ENCODE peak calls at places on chromosomes 11 and 22, in four cellular contexts. V is spleen, O is ovary, P is brain microvascular endothelial cell. Z is an unnamed sample.

GRCh38 chr22:49197500-49197899 is 630.2 kb downstream of the BRD1 start:
- DNase-seq in V (peak), O (peak), P (no peak), Z (peak)

GRCh38 chr11:13030857-13031256 is 21.7 kb downstream of the RASSF10 start:
- DNase-seq in V (no peak), O (peak), P (no peak), Z (no peak)

GRCh38 chr11:105613183-105613582 is 3.3 kb downstream of the GRIA4 start:
- DNase-seq in V (no peak), O (no peak), P (no peak), Z (no peak)

GRCh38 chr22:37403267-37403960 is 23.9 kb downstream of the ELFN2 start:
- DNase-seq in V (no peak), O (no peak), P (no peak), Z (no peak)

GRCh38 chr11:64858467-64859401 is 14.3 kb upstream of the CDC42BPG start:
- DNase-seq in V (peak), O (no peak), P (no peak), Z (no peak)

GRCh38 chr22:31490496-31490925 is 869 bp upstream of the EIF4ENIF1 start:
- DNase-seq in V (peak), O (no peak), P (peak), Z (no peak)

GRCh38 chr11:1287928-1288327 is 21.5 kb downstream of the TOLLIP start:
- DNase-seq in V (peak), O (peak), P (no peak), Z (peak)

GRCh38 chr22:31089101-31090100 is 8.3 kb downstream of the SMTN start:
- DNase-seq in V (peak), O (peak), P (no peak), Z (peak)

GRCh38 chr11:44743326-44743725 is 16.6 kb downstream of the TSPAN18 start:
- DNase-seq in V (no peak), O (no peak), P (no peak), Z (no peak)

GRCh38 chr11:35376613-35377012 is 42.7 kb downstream of the SLC1A2 start:
- DNase-seq in V (no peak), O (no peak), P (no peak), Z (no peak)

GRCh38 chr11:117663826-117664225 is 133.2 kb downstream of the DSCAML1 start:
- DNase-seq in V (peak), O (peak), P (no peak), Z (no peak)

GRCh38 chr11:85694385-85694980 is 8.5 kb upstream of the CCDC89 start:
- DNase-seq in V (no peak), O (no peak), P (peak), Z (no peak)

GRCh38 chr11:124302756-124303155 is 11.0 kb downstream of the OR8D1 start:
- DNase-seq in V (no peak), O (no peak), P (no peak), Z (no peak)

GRCh38 chr11:75303544-75304224 is 47.8 kb downstream of the ARRB1 start:
- DNase-seq in V (no peak), O (no peak), P (no peak), Z (peak)

GRCh38 chr11:57497303-57498247 is 17.9 kb downstream of the SLC43A1 start:
- DNase-seq in V (no peak), O (no peak), P (no peak), Z (no peak)

GRCh38 chr22:49688516-49689254 is 139.0 kb downstream of the BRD1 start:
- DNase-seq in V (no peak), O (no peak), P (no peak), Z (no peak)

GRCh38 chr11:95192717-95193116 is 38.3 kb downstream of the SESN3 start:
- DNase-seq in V (no peak), O (no peak), P (no peak), Z (no peak)

GRCh38 chr22:50414476-50415248 is 60.2 kb downstream of the SBF1 start:
- DNase-seq in V (no peak), O (no peak), P (no peak), Z (no peak)

GRCh38 chr11:47524200-47524874 is 28.6 kb downstream of the CELF1 start:
- DNase-seq in V (no peak), O (no peak), P (no peak), Z (no peak)

GRCh38 chr11:62706841-62707240 is 383 bp downstream of the BSCL2 start:
- DNase-seq in V (no peak), O (peak), P (no peak), Z (peak)
- H3K4me3 ChIP-seq in V (peak), O (peak), P (peak), Z (no peak)

GRCh38 chr22:24989135-24989534 is 36.6 kb downstream of the KIAA1671 start:
- DNase-seq in V (no peak), O (no peak), P (no peak), Z (no peak)
- H3K27ac ChIP-seq in V (no peak), O (no peak), P (no peak), Z (no peak)

GRCh38 chr11:66015094-66015881 is 3.5 kb downstream of the CST6 start:
- DNase-seq in V (no peak), O (no peak), P (no peak), Z (peak)
- H3K4me3 ChIP-seq in V (no peak), O (no peak), P (no peak), Z (no peak)

GRCh38 chr11:2402106-2402505 is 1.6 kb downstream of the TSSC4 start:
- DNase-seq in V (peak), O (no peak), P (no peak), Z (no peak)

GRCh38 chr11:2400069-2400760 is at the start of gene TSSC4:
- DNase-seq in V (peak), O (peak), P (peak), Z (peak)

GRCh38 chr11:2401436-2401984 is 960 bp downstream of the TSSC4 start:
- DNase-seq in V (no peak), O (no peak), P (no peak), Z (no peak)

GRCh38 chr11:2399488-2400068 is 972 bp upstream of the TSSC4 start:
- DNase-seq in V (no peak), O (no peak), P (no peak), Z (peak)

GRCh38 chr11:2400761-2401435 is 348 bp downstream of the TSSC4 start:
- DNase-seq in V (peak), O (no peak), P (no peak), Z (no peak)
- H3K27ac ChIP-seq in V (peak), O (peak), P (peak), Z (peak)

DNA sequence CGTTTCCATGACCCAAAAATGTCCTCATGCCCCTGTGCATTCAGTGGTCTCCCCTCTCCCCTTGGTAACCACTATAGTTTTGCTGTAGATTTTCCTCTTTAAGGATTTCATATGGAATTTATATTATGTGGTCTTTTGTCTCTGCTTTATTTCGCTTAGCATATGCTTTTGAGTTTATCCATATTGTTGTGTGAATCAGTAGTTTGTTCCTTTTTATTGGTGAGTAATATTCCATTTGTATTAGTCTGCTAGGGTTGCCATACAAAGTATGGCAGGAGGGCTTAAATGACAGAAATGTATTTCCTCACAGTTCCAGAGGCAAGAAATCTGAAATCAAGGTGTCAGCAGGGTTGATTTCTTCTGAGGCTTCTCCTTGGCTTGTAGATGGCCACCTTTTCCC is 3.5 kb downstream of the ZNF74 start:
- DNase-seq in V (no peak), O (no peak), P (no peak), Z (no peak)
- H3K4me3 ChIP-seq in V (no peak), O (no peak), P (no peak), Z (no peak)

DNA sequence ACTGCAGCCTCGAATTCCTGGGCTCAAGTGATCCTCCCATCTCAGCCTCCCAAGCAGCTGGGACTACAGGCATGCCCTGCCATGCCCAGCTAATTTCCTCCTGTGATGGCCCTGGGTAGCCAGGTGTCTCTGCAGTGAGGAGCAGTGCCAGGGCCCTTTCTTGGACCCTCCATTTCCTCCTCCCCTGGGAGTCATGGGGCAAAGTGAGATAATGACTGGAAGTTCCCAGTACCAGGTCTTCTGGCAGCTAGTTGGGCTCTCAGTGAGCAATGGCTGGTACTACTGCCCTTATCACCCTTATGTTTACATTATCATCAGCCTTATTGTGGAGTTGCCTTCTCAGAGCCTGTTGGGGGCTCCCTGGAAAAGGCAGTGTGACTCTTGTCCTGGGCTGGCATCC is 17.6 kb downstream of the DAGLA start:
- DNase-seq in V (no peak), O (no peak), P (no peak), Z (no peak)
- H3K27ac ChIP-seq in V (peak), O (no peak), P (no peak), Z (no peak)